ENCODE peak calls at places on chromosomes 1 and 21, in eight cellular contexts. L is IMR-90, B is brain microvascular endothelial cell, A is fibroblast of lung, U is neural progenitor cell, N is hepatocyte, S is mammary epithelial cell, Z is GM23248. Q is an unnamed sample. For H3K36me3, the result is how much of the 10 kb centered on the place peaks cover.

GRCh38 chr1:3609016-3609768 is 2.1 kb downstream of the MEGF6 start:
- DNase-seq in L (no peak), B (no peak), A (no peak), U (no peak), N (no peak), S (no peak), Z (no peak), Q (no peak)

GRCh38 chr1:93638981-93639380 is 42.7 kb downstream of the BCAR3 start:
- DNase-seq in L (no peak), B (no peak), A (no peak), U (peak), N (no peak), S (no peak), Z (no peak), Q (no peak)

GRCh38 chr1:46401964-46402626 is 8.0 kb downstream of the FAAH start:
- DNase-seq in L (peak), B (peak), A (peak), U (peak), N (peak), S (peak), Z (peak), Q (peak)

GRCh38 chr21:27315373-27315772 is 348.5 kb upstream of the ADAMTS5 start:
- DNase-seq in L (no peak), B (peak), A (no peak), U (no peak), N (no peak), S (no peak), Z (peak), Q (no peak)

GRCh38 chr1:177289532-177289931 is 118.8 kb downstream of the BRINP2 start:
- DNase-seq in L (no peak), B (no peak), A (no peak), U (no peak), N (no peak), S (no peak), Z (no peak), Q (no peak)

GRCh38 chr1:214558002-214558770 is 6.8 kb upstream of the PTPN14 start:
- DNase-seq in L (peak), B (peak), A (peak), U (no peak), N (no peak), S (peak), Z (peak), Q (peak)

GRCh38 chr1:3909615-3910014 is 9.5 kb upstream of the C1orf174 start:
- DNase-seq in L (no peak), B (no peak), A (no peak), U (no peak), N (no peak), S (no peak), Z (no peak), Q (no peak)

GRCh38 chr21:45552696-45553391 is 10.6 kb upstream of the SLC19A1 start:
- DNase-seq in L (no peak), B (no peak), A (no peak), U (no peak), N (no peak), S (no peak), Z (no peak), Q (no peak)

GRCh38 chr1:5914676-5915285 is 77.4 kb downstream of the NPHP4 start:
- DNase-seq in L (no peak), B (no peak), A (no peak), U (no peak), N (no peak), S (no peak), Z (no peak), Q (no peak)

GRCh38 chr1:245551536-245551935 is 396.8 kb downstream of the KIF26B start:
- DNase-seq in L (no peak), B (no peak), A (no peak), U (no peak), N (no peak), S (no peak), Z (no peak), Q (no peak)

GRCh38 chr1:24047101-24047459 is 64.9 kb downstream of the MYOM3 start:
- DNase-seq in L (peak), B (no peak), A (peak), U (no peak), N (no peak), S (peak), Z (peak), Q (peak)

GRCh38 chr1:148374101-148374500 is 109.0 kb downstream of the PPIAL4G start:
- DNase-seq in L (no peak), B (no peak), A (no peak), U (no peak), N (no peak), S (no peak), Z (no peak), Q (no peak)

GRCh38 chr21:39281207-39281606 is 32.2 kb downstream of the BRWD1 start:
- DNase-seq in L (no peak), B (no peak), A (no peak), U (no peak), N (no peak), S (no peak), Z (no peak), Q (no peak)

GRCh38 chr1:1919304-1920056 is 401 bp upstream of the TMEM52 start:
- DNase-seq in L (peak), B (peak), A (peak), U (peak), N (peak), S (peak), Z (peak), Q (peak)

GRCh38 chr1:59062743-59063142 is 234.2 kb upstream of the FGGY start:
- DNase-seq in L (peak), B (peak), A (peak), U (no peak), N (peak), S (peak), Z (peak), Q (peak)

GRCh38 chr1:62325696-62326095 is 6.5 kb upstream of the KANK4 start:
- DNase-seq in L (no peak), B (peak), A (no peak), U (no peak), N (no peak), S (peak), Z (peak), Q (peak)
- H3K36me3 ChIP-seq in L (under half), B (under half), A (under half), U (under half), N (under half), S (under half), Z (under half), Q (under half)

DNA sequence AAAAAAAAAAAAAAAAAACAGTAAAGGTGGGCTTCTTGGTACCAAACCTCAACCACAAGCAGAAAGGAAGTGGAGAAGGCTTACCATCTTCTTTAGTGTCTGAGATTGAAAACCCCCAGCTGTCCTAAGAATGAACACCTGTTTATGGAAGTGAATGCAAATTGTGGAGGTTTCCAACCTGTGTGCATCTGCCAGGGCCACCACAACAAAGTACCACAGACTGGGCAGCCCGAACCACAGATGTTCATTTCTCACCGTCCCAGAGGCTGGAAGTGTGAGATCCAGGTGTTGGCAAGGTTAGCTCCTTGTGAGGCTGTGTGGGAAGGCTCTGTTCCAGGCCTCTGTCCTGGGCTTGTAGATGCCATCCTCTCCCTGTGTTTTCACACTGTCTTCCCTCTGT is 348.7 kb downstream of the SETD4 start:
- DNase-seq in L (no peak), B (no peak), A (no peak), U (no peak), N (no peak), S (no peak), Z (no peak), Q (no peak)
- H3K36me3 ChIP-seq in L (under half), B (under half), A (under half), U (under half), N (under half), S (under half), Z (under half), Q (under half)

DNA sequence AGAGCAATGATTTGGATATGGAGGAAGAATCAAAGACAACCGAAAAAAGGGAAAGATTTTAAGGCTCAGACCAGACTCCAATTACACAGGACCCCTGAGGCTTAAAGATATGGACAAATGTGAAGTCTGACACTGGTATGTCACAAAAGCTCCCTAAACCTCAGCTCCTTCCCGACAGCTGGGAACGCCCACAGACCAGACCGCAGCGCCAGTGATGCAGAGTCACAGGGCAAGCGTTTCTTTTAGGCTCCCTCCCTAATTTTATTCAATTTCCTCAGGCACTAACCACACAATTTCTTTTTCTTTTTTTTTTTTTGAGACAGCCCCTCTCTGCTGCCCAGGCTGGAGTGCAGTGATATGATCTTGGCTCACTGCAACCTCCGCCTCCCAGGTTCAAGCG is 40.2 kb downstream of the NID1 start:
- DNase-seq in L (no peak), B (no peak), A (no peak), U (no peak), N (no peak), S (peak), Z (no peak), Q (no peak)
- H3K36me3 ChIP-seq in L (under half), B (half or more), A (under half), U (under half), N (under half), S (under half), Z (under half), Q (half or more)

GRCh38 chr1:85259866-85260345 is 444 bp upstream of the C1orf52 start:
- DNase-seq in L (peak), B (peak), A (peak), U (no peak), N (no peak), S (no peak), Z (peak), Q (no peak)
- H3K36me3 ChIP-seq in L (under half), B (under half), A (under half), U (under half), N (under half), S (under half), Z (under half), Q (under half)

GRCh38 chr21:18877932-18878331 is 474.3 kb upstream of the TMPRSS15 start:
- DNase-seq in L (no peak), B (no peak), A (no peak), U (no peak), N (no peak), S (no peak), Z (no peak), Q (no peak)
- H3K36me3 ChIP-seq in L (under half), B (under half), A (under half), U (under half), N (under half), S (under half), Z (under half), Q (under half)

GRCh38 chr1:231407049-231407448 is 15.0 kb downstream of the EGLN1 start:
- DNase-seq in L (no peak), B (no peak), A (no peak), U (no peak), N (no peak), S (no peak), Z (no peak), Q (no peak)

GRCh38 chr1:231404318-231404717 is 17.8 kb downstream of the EGLN1 start:
- DNase-seq in L (no peak), B (no peak), A (no peak), U (no peak), N (no peak), S (no peak), Z (no peak), Q (no peak)

GRCh38 chr1:231410041-231410591 is 12.0 kb downstream of the EGLN1 start:
- DNase-seq in L (peak), B (no peak), A (peak), U (no peak), N (no peak), S (no peak), Z (peak), Q (no peak)

GRCh38 chr1:231408528-231409094 is 13.5 kb downstream of the EGLN1 start:
- DNase-seq in L (no peak), B (no peak), A (no peak), U (no peak), N (no peak), S (no peak), Z (no peak), Q (no peak)

GRCh38 chr1:231407537-231408396 is 14.3 kb downstream of the EGLN1 start:
- DNase-seq in L (peak), B (no peak), A (no peak), U (no peak), N (peak), S (peak), Z (peak), Q (no peak)
- H3K36me3 ChIP-seq in L (under half), B (under half), A (under half), U (under half), N (under half), S (under half), Z (under half), Q (under half)

GRCh38 chr1:91011726-91012125 is 10.1 kb downstream of the ZNF644 start:
- DNase-seq in L (peak), B (peak), A (peak), U (no peak), N (no peak), S (peak), Z (peak), Q (peak)
- H3K36me3 ChIP-seq in L (under half), B (under half), A (under half), U (under half), N (under half), S (under half), Z (under half), Q (under half)

Q was measured in adipocyte.